ENCODE peak calls at places on chromosome 5, in six cellular contexts. Q is body of pancreas, H is ovary, K is heart left ventricle, B is A549, T is transverse colon. C is an unnamed sample.

GRCh38 chr5:146751054-146751453 is 127.5 kb downstream of the PPP2R2B start:
- DNase-seq in Q (peak; percentile 6), H (no peak), K (no peak), B (peak; percentile 7), T (no peak), C (no peak)

GRCh38 chr5:87411586-87412416 is 929 bp downstream of the CCNH start:
- DNase-seq in Q (peak; percentile 30), H (peak; percentile 50), K (peak; percentile 22), B (peak; percentile 29), T (peak; percentile 42), C (peak; percentile 74)

GRCh38 chr5:112276996-112277395 is 142.1 kb downstream of the EPB41L4A start:
- DNase-seq in Q (no peak), H (no peak), K (no peak), B (peak; percentile 3), T (no peak), C (no peak)

GRCh38 chr5:64635056-64635686 is 55.1 kb upstream of the SHISAL2B start:
- DNase-seq in Q (no peak), H (no peak), K (no peak), B (peak; percentile 23), T (no peak), C (peak; percentile 59)

GRCh38 chr5:61758711-61759110 is 426.7 kb downstream of the ZSWIM6 start:
- DNase-seq in Q (no peak), H (no peak), K (no peak), B (no peak), T (no peak), C (no peak)

GRCh38 chr5:10479226-10479721 is 37.6 kb downstream of the ROPN1L start:
- DNase-seq in Q (no peak), H (no peak), K (no peak), B (peak; percentile 53), T (peak; percentile 85), C (no peak)

GRCh38 chr5:15789661-15790060 is 289.7 kb downstream of the FBXL7 start:
- DNase-seq in Q (no peak), H (no peak), K (no peak), B (no peak), T (no peak), C (no peak)

GRCh38 chr5:14687023-14687665 is 22.6 kb downstream of the OTULIN start:
- DNase-seq in Q (no peak), H (no peak), K (no peak), B (no peak), T (no peak), C (no peak)

GRCh38 chr5:78187172-78187571 is 107.3 kb downstream of the AP3B1 start:
- DNase-seq in Q (no peak), H (no peak), K (no peak), B (no peak), T (no peak), C (no peak)

GRCh38 chr5:67619636-67620035 is 423.0 kb upstream of the CD180 start:
- DNase-seq in Q (no peak), H (peak; percentile 65), K (no peak), B (no peak), T (no peak), C (no peak)

GRCh38 chr5:173680660-173681242 is 64.3 kb upstream of the BOD1 start:
- DNase-seq in Q (peak; percentile 69), H (no peak), K (no peak), B (no peak), T (no peak), C (no peak)

GRCh38 chr5:169201597-169201996 is 99.3 kb downstream of the SLIT3 start:
- DNase-seq in Q (no peak), H (no peak), K (no peak), B (peak; percentile 59), T (no peak), C (no peak)

GRCh38 chr5:113087994-113088519 is 111.5 kb downstream of the DCP2 start:
- DNase-seq in Q (no peak), H (peak; percentile 29), K (no peak), B (no peak), T (no peak), C (no peak)

GRCh38 chr5:44542470-44542869 is 153.2 kb upstream of the FGF10 start:
- DNase-seq in Q (no peak), H (no peak), K (no peak), B (no peak), T (no peak), C (no peak)

GRCh38 chr5:68898961-68899471 is 194.8 kb upstream of the SLC30A5 start:
- DNase-seq in Q (peak; percentile 16), H (no peak), K (no peak), B (no peak), T (no peak), C (no peak)

GRCh38 chr5:157961176-157961575 is 102.2 kb upstream of the CLINT1 start:
- DNase-seq in Q (peak; percentile 4), H (no peak), K (no peak), B (no peak), T (peak; percentile 11), C (no peak)

GRCh38 chr5:181237758-181238385 is 5.8 kb downstream of the RACK1 start:
- DNase-seq in Q (no peak), H (no peak), K (no peak), B (no peak), T (no peak), C (no peak)

GRCh38 chr5:181241393-181241975 is 2.2 kb downstream of the RACK1 start:
- DNase-seq in Q (no peak), H (no peak), K (no peak), B (peak; percentile 64), T (no peak), C (no peak)

GRCh38 chr5:181236471-181236870 is 7.2 kb downstream of the RACK1 start:
- DNase-seq in Q (no peak), H (no peak), K (no peak), B (no peak), T (no peak), C (no peak)

GRCh38 chr5:181236954-181237641 is 6.6 kb downstream of the RACK1 start:
- DNase-seq in Q (no peak), H (no peak), K (no peak), B (no peak), T (no peak), C (no peak)

DNA sequence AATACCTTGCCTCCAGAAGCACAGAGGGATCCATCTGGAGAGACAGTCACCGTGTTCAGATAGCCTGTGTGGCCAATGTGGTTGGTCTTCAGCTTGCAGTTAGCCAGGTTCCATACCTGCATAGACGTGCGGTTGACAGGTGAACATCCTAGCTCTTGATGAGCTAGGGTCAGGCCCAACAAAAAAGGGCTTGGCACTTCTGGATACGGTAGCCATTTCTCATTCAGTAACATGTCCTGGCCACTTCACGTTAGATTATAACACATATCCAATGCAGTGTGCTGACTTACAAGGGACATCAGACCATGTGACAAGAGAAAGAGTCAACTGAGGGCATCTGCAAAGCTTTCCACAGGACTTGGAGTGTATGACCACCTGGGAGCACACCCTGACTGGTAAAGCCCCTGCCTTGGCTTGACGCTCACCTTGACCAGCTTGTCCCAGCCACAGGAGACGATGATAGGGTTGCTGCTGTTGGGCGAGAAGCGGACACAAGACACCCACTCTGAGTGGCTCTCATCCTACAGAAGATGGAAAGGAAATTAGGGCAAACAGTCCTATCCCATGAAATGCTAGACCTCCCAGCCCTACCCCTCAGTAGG is 4.5 kb downstream of the RACK1 start:
- DNase-seq in Q (no peak), H (no peak), K (no peak), B (no peak), T (no peak), C (no peak)
- TF ChIP-seq POLR2A in Q (no peak), H (no peak), K (no peak), B (no peak), T (no peak), C (no peak)

GRCh38 chr5:143403357-143403606 is 204 bp downstream of the NR3C1 start:
- DNase-seq in Q (no peak), H (no peak), K (no peak), B (no peak), T (no peak), C (no peak)

GRCh38 chr5:143405063-143405746 is 1.7 kb upstream of the NR3C1 start:
- DNase-seq in Q (peak; percentile 86), H (peak; percentile 84), K (peak; percentile 91), B (peak; percentile 91), T (peak; percentile 87), C (peak; percentile 88)

GRCh38 chr5:143402464-143403356 is 776 bp downstream of the NR3C1 start:
- DNase-seq in Q (peak; percentile 63), H (peak; percentile 59), K (peak; percentile 71), B (peak; percentile 61), T (peak; percentile 62), C (peak; percentile 87)

GRCh38 chr5:143404416-143405062 is 1.1 kb upstream of the NR3C1 start:
- DNase-seq in Q (peak; percentile 81), H (peak; percentile 68), K (peak; percentile 87), B (peak; percentile 92), T (peak; percentile 78), C (peak; percentile 89)

GRCh38 chr5:143403607-143404415 is at the start of gene NR3C1:
- DNase-seq in Q (peak; percentile 84), H (peak; percentile 81), K (peak; percentile 90), B (peak; percentile 87), T (peak; percentile 88), C (peak; percentile 90)
- TF ChIP-seq POLR2A in Q (peak; percentile 17), H (no peak), K (no peak), B (peak; percentile 52), T (peak; percentile 56), C (peak; percentile 54)

GRCh38 chr5:34657550-34657921 is 1.4 kb downstream of the RAI14 start:
- DNase-seq in Q (no peak), H (peak; percentile 29), K (no peak), B (peak; percentile 33), T (peak; percentile 13), C (no peak)

GRCh38 chr5:34655354-34655991 is 655 bp upstream of the RAI14 start:
- DNase-seq in Q (peak; percentile 75), H (peak; percentile 62), K (peak; percentile 26), B (peak; percentile 74), T (peak; percentile 51), C (peak; percentile 35)

GRCh38 chr5:34658023-34658422 is 1.9 kb downstream of the RAI14 start:
- DNase-seq in Q (no peak), H (no peak), K (no peak), B (peak; percentile 34), T (no peak), C (no peak)

GRCh38 chr5:34656700-34657549 is 797 bp downstream of the RAI14 start:
- DNase-seq in Q (peak; percentile 16), H (peak; percentile 45), K (peak; percentile 38), B (no peak), T (peak; percentile 13), C (no peak)

GRCh38 chr5:34656001-34656699 is at the start of gene RAI14:
- DNase-seq in Q (peak; percentile 85), H (peak; percentile 89), K (peak; percentile 84), B (peak; percentile 81), T (peak; percentile 73), C (peak; percentile 37)
- TF ChIP-seq POLR2A in Q (peak; percentile 73), H (peak; percentile 33), K (no peak), B (peak; percentile 50), T (peak; percentile 8), C (no peak)

DNA sequence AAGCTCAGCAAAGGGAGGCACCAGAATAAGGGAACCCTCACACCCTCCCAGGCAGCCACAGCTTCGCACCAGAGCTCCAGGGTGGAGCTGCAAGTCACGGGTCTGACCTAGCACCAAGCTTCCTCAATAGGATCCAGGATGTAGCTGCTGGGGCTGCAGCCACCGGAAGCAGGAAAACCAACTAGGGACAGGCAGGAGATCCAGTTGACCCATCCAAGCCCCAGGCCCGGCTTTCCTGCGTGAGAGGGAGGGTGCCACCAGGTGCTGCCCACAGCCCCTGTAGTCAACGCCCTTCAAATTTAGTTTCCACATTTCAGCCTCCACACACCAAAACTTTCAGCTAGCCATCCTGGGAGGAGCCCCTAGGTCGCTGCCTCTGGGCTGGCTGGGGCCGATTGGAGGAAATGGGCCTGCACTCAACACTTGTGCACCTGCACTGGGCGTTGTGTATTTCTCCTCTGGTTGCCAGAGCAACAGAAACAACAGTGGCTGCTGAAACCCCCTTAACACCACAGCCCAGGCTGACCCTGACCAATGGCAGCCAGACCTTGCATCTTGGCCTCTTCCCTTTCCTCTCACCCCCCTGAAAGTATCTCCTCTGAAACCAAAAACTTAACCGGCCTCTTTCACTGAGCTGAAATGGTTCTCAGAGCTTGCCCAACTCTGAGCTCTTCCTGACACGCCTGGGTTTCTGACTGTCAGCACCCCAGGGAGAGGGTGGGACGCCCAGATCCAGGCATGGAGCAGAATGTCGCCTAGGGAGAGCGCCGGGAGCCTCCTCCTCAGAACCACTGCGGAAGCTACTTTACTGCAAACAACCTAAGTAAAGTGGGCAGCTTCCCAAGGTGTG is 226.5 kb upstream of the MAP3K1 start:
- DNase-seq in Q (peak; percentile 13), H (peak; percentile 27), K (peak; percentile 68), B (no peak), T (peak; percentile 78), C (no peak)
- TF ChIP-seq POLR2A in Q (no peak), H (no peak), K (no peak), B (no peak), T (no peak), C (no peak)